ENCODE peak calls at places on chromosomes 6 and 20, in ten cellular contexts. One of them, this sample, is unnamed.

GRCh38 chr20:50680106-50680960 is 11.0 kb downstream of the RIPOR3 start:
- DNase-seq in activated CD4-positive, CD25-positive, alpha-beta regulatory T cell treated with anti-CD3 and anti-CD28 coated beads, Interleukin-2, amount 50 U/mL, for 72 hours: no peak
- DNase-seq in stimulated activated CD4-positive, alpha-beta T cell treated with anti-CD3 and anti-CD28 coated beads, Interleukin-4, amount 100 ng/mL, for 48 hours: no peak
- DNase-seq in glutamatergic neuron: no peak
- DNase-seq in RWPE1: no peak
- DNase-seq in NB4: no peak
- DNase-seq in effector CD4-positive, alpha-beta T cell: no peak
- DNase-seq in NCI-H446: no peak
- DNase-seq in lower leg skin: no peak
- DNase-seq in mammary epithelial cell: no peak
- DNase-seq in this sample: no peak

GRCh38 chr20:46712056-46712636 is 2.7 kb downstream of the SLC2A10 start:
- DNase-seq in activated CD4-positive, CD25-positive, alpha-beta regulatory T cell treated with anti-CD3 and anti-CD28 coated beads, Interleukin-2, amount 50 U/mL, for 72 hours: no peak
- DNase-seq in stimulated activated CD4-positive, alpha-beta T cell treated with anti-CD3 and anti-CD28 coated beads, Interleukin-4, amount 100 ng/mL, for 48 hours: no peak
- DNase-seq in glutamatergic neuron: no peak
- DNase-seq in RWPE1: no peak
- DNase-seq in NB4: no peak
- DNase-seq in effector CD4-positive, alpha-beta T cell: no peak
- DNase-seq in NCI-H446: no peak
- DNase-seq in lower leg skin: no peak
- DNase-seq in mammary epithelial cell: no peak
- DNase-seq in this sample: no peak

GRCh38 chr6:168318090-168318489 is 1.5 kb downstream of the DACT2 start:
- DNase-seq in activated CD4-positive, CD25-positive, alpha-beta regulatory T cell treated with anti-CD3 and anti-CD28 coated beads, Interleukin-2, amount 50 U/mL, for 72 hours: no peak
- DNase-seq in stimulated activated CD4-positive, alpha-beta T cell treated with anti-CD3 and anti-CD28 coated beads, Interleukin-4, amount 100 ng/mL, for 48 hours: no peak
- DNase-seq in glutamatergic neuron: no peak
- DNase-seq in RWPE1: no peak
- DNase-seq in NB4: no peak
- DNase-seq in effector CD4-positive, alpha-beta T cell: no peak
- DNase-seq in NCI-H446: no peak
- DNase-seq in lower leg skin: no peak
- DNase-seq in mammary epithelial cell: no peak
- DNase-seq in this sample: no peak

GRCh38 chr6:95186710-95187109 is 390.6 kb upstream of the MANEA start:
- DNase-seq in activated CD4-positive, CD25-positive, alpha-beta regulatory T cell treated with anti-CD3 and anti-CD28 coated beads, Interleukin-2, amount 50 U/mL, for 72 hours: no peak
- DNase-seq in stimulated activated CD4-positive, alpha-beta T cell treated with anti-CD3 and anti-CD28 coated beads, Interleukin-4, amount 100 ng/mL, for 48 hours: no peak
- DNase-seq in glutamatergic neuron: no peak
- DNase-seq in RWPE1: no peak
- DNase-seq in NB4: no peak
- DNase-seq in effector CD4-positive, alpha-beta T cell: no peak
- DNase-seq in NCI-H446: no peak
- DNase-seq in lower leg skin: no peak
- DNase-seq in mammary epithelial cell: no peak
- DNase-seq in this sample: no peak

GRCh38 chr6:3518356-3518841 is 61.5 kb upstream of the SLC22A23 start:
- DNase-seq in activated CD4-positive, CD25-positive, alpha-beta regulatory T cell treated with anti-CD3 and anti-CD28 coated beads, Interleukin-2, amount 50 U/mL, for 72 hours: no peak
- DNase-seq in stimulated activated CD4-positive, alpha-beta T cell treated with anti-CD3 and anti-CD28 coated beads, Interleukin-4, amount 100 ng/mL, for 48 hours: no peak
- DNase-seq in glutamatergic neuron: peak
- DNase-seq in RWPE1: peak
- DNase-seq in NB4: no peak
- DNase-seq in effector CD4-positive, alpha-beta T cell: no peak
- DNase-seq in NCI-H446: peak
- DNase-seq in lower leg skin: peak
- DNase-seq in mammary epithelial cell: peak
- DNase-seq in this sample: no peak

GRCh38 chr6:56432194-56432593 is 184.8 kb upstream of the COL21A1 start:
- DNase-seq in activated CD4-positive, CD25-positive, alpha-beta regulatory T cell treated with anti-CD3 and anti-CD28 coated beads, Interleukin-2, amount 50 U/mL, for 72 hours: no peak
- DNase-seq in stimulated activated CD4-positive, alpha-beta T cell treated with anti-CD3 and anti-CD28 coated beads, Interleukin-4, amount 100 ng/mL, for 48 hours: no peak
- DNase-seq in glutamatergic neuron: no peak
- DNase-seq in RWPE1: no peak
- DNase-seq in NB4: no peak
- DNase-seq in effector CD4-positive, alpha-beta T cell: no peak
- DNase-seq in NCI-H446: no peak
- DNase-seq in lower leg skin: no peak
- DNase-seq in mammary epithelial cell: no peak
- DNase-seq in this sample: no peak

GRCh38 chr20:709421-709820 is 33.8 kb upstream of the SCRT2 start:
- DNase-seq in activated CD4-positive, CD25-positive, alpha-beta regulatory T cell treated with anti-CD3 and anti-CD28 coated beads, Interleukin-2, amount 50 U/mL, for 72 hours: no peak
- DNase-seq in stimulated activated CD4-positive, alpha-beta T cell treated with anti-CD3 and anti-CD28 coated beads, Interleukin-4, amount 100 ng/mL, for 48 hours: no peak
- DNase-seq in glutamatergic neuron: no peak
- DNase-seq in RWPE1: no peak
- DNase-seq in NB4: no peak
- DNase-seq in effector CD4-positive, alpha-beta T cell: no peak
- DNase-seq in NCI-H446: no peak
- DNase-seq in lower leg skin: no peak
- DNase-seq in mammary epithelial cell: peak
- DNase-seq in this sample: no peak

GRCh38 chr20:62358728-62359490 is 8.2 kb downstream of the LAMA5 start:
- DNase-seq in activated CD4-positive, CD25-positive, alpha-beta regulatory T cell treated with anti-CD3 and anti-CD28 coated beads, Interleukin-2, amount 50 U/mL, for 72 hours: no peak
- DNase-seq in stimulated activated CD4-positive, alpha-beta T cell treated with anti-CD3 and anti-CD28 coated beads, Interleukin-4, amount 100 ng/mL, for 48 hours: no peak
- DNase-seq in glutamatergic neuron: peak
- DNase-seq in RWPE1: no peak
- DNase-seq in NB4: no peak
- DNase-seq in effector CD4-positive, alpha-beta T cell: no peak
- DNase-seq in NCI-H446: no peak
- DNase-seq in lower leg skin: no peak
- DNase-seq in mammary epithelial cell: no peak
- DNase-seq in this sample: no peak

GRCh38 chr6:90739802-90740201 is 152.9 kb upstream of the MAP3K7 start:
- DNase-seq in activated CD4-positive, CD25-positive, alpha-beta regulatory T cell treated with anti-CD3 and anti-CD28 coated beads, Interleukin-2, amount 50 U/mL, for 72 hours: no peak
- DNase-seq in stimulated activated CD4-positive, alpha-beta T cell treated with anti-CD3 and anti-CD28 coated beads, Interleukin-4, amount 100 ng/mL, for 48 hours: no peak
- DNase-seq in glutamatergic neuron: no peak
- DNase-seq in RWPE1: no peak
- DNase-seq in NB4: no peak
- DNase-seq in effector CD4-positive, alpha-beta T cell: no peak
- DNase-seq in NCI-H446: no peak
- DNase-seq in lower leg skin: no peak
- DNase-seq in mammary epithelial cell: no peak
- DNase-seq in this sample: no peak

GRCh38 chr6:157060440-157060949 is 262.8 kb downstream of the TMEM242 start:
- DNase-seq in activated CD4-positive, CD25-positive, alpha-beta regulatory T cell treated with anti-CD3 and anti-CD28 coated beads, Interleukin-2, amount 50 U/mL, for 72 hours: no peak
- DNase-seq in stimulated activated CD4-positive, alpha-beta T cell treated with anti-CD3 and anti-CD28 coated beads, Interleukin-4, amount 100 ng/mL, for 48 hours: no peak
- DNase-seq in glutamatergic neuron: no peak
- DNase-seq in RWPE1: no peak
- DNase-seq in NB4: no peak
- DNase-seq in effector CD4-positive, alpha-beta T cell: no peak
- DNase-seq in NCI-H446: no peak
- DNase-seq in lower leg skin: no peak
- DNase-seq in mammary epithelial cell: no peak
- DNase-seq in this sample: no peak

GRCh38 chr6:55925292-55925691 is 49.9 kb upstream of the BMP5 start:
- DNase-seq in activated CD4-positive, CD25-positive, alpha-beta regulatory T cell treated with anti-CD3 and anti-CD28 coated beads, Interleukin-2, amount 50 U/mL, for 72 hours: no peak
- DNase-seq in stimulated activated CD4-positive, alpha-beta T cell treated with anti-CD3 and anti-CD28 coated beads, Interleukin-4, amount 100 ng/mL, for 48 hours: no peak
- DNase-seq in glutamatergic neuron: no peak
- DNase-seq in RWPE1: peak
- DNase-seq in NB4: no peak
- DNase-seq in effector CD4-positive, alpha-beta T cell: no peak
- DNase-seq in NCI-H446: no peak
- DNase-seq in lower leg skin: no peak
- DNase-seq in mammary epithelial cell: peak
- DNase-seq in this sample: no peak

GRCh38 chr6:10140824-10141223 is 274.1 kb downstream of the TFAP2A start:
- DNase-seq in activated CD4-positive, CD25-positive, alpha-beta regulatory T cell treated with anti-CD3 and anti-CD28 coated beads, Interleukin-2, amount 50 U/mL, for 72 hours: no peak
- DNase-seq in stimulated activated CD4-positive, alpha-beta T cell treated with anti-CD3 and anti-CD28 coated beads, Interleukin-4, amount 100 ng/mL, for 48 hours: no peak
- DNase-seq in glutamatergic neuron: no peak
- DNase-seq in RWPE1: no peak
- DNase-seq in NB4: no peak
- DNase-seq in effector CD4-positive, alpha-beta T cell: no peak
- DNase-seq in NCI-H446: no peak
- DNase-seq in lower leg skin: no peak
- DNase-seq in mammary epithelial cell: peak
- DNase-seq in this sample: no peak

GRCh38 chr6:24614648-24615047 is 31.3 kb downstream of the KIAA0319 start:
- DNase-seq in activated CD4-positive, CD25-positive, alpha-beta regulatory T cell treated with anti-CD3 and anti-CD28 coated beads, Interleukin-2, amount 50 U/mL, for 72 hours: no peak
- DNase-seq in stimulated activated CD4-positive, alpha-beta T cell treated with anti-CD3 and anti-CD28 coated beads, Interleukin-4, amount 100 ng/mL, for 48 hours: no peak
- DNase-seq in glutamatergic neuron: no peak
- DNase-seq in RWPE1: no peak
- DNase-seq in NB4: no peak
- DNase-seq in effector CD4-positive, alpha-beta T cell: no peak
- DNase-seq in NCI-H446: no peak
- DNase-seq in lower leg skin: no peak
- DNase-seq in mammary epithelial cell: no peak
- DNase-seq in this sample: no peak

GRCh38 chr20:17612287-17612974 is 42.6 kb downstream of the DSTN start:
- DNase-seq in activated CD4-positive, CD25-positive, alpha-beta regulatory T cell treated with anti-CD3 and anti-CD28 coated beads, Interleukin-2, amount 50 U/mL, for 72 hours: peak
- DNase-seq in stimulated activated CD4-positive, alpha-beta T cell treated with anti-CD3 and anti-CD28 coated beads, Interleukin-4, amount 100 ng/mL, for 48 hours: no peak
- DNase-seq in glutamatergic neuron: peak
- DNase-seq in RWPE1: no peak
- DNase-seq in NB4: peak
- DNase-seq in effector CD4-positive, alpha-beta T cell: peak
- DNase-seq in NCI-H446: no peak
- DNase-seq in lower leg skin: peak
- DNase-seq in mammary epithelial cell: peak
- DNase-seq in this sample: peak

GRCh38 chr20:20211274-20211987 is 156.5 kb upstream of the INSM1 start:
- DNase-seq in activated CD4-positive, CD25-positive, alpha-beta regulatory T cell treated with anti-CD3 and anti-CD28 coated beads, Interleukin-2, amount 50 U/mL, for 72 hours: no peak
- DNase-seq in stimulated activated CD4-positive, alpha-beta T cell treated with anti-CD3 and anti-CD28 coated beads, Interleukin-4, amount 100 ng/mL, for 48 hours: no peak
- DNase-seq in glutamatergic neuron: no peak
- DNase-seq in RWPE1: no peak
- DNase-seq in NB4: no peak
- DNase-seq in effector CD4-positive, alpha-beta T cell: no peak
- DNase-seq in NCI-H446: no peak
- DNase-seq in lower leg skin: no peak
- DNase-seq in mammary epithelial cell: no peak
- DNase-seq in this sample: no peak

GRCh38 chr6:99393698-99394531 is at the start of gene COQ3:
- DNase-seq in activated CD4-positive, CD25-positive, alpha-beta regulatory T cell treated with anti-CD3 and anti-CD28 coated beads, Interleukin-2, amount 50 U/mL, for 72 hours: peak
- DNase-seq in stimulated activated CD4-positive, alpha-beta T cell treated with anti-CD3 and anti-CD28 coated beads, Interleukin-4, amount 100 ng/mL, for 48 hours: peak
- DNase-seq in glutamatergic neuron: peak
- DNase-seq in RWPE1: peak
- DNase-seq in NB4: peak
- DNase-seq in effector CD4-positive, alpha-beta T cell: peak
- DNase-seq in NCI-H446: peak
- DNase-seq in lower leg skin: peak
- DNase-seq in mammary epithelial cell: peak
- DNase-seq in this sample: peak

GRCh38 chr6:29336269-29336668 is 32.4 kb downstream of the OR5V1 start:
- DNase-seq in activated CD4-positive, CD25-positive, alpha-beta regulatory T cell treated with anti-CD3 and anti-CD28 coated beads, Interleukin-2, amount 50 U/mL, for 72 hours: no peak
- DNase-seq in stimulated activated CD4-positive, alpha-beta T cell treated with anti-CD3 and anti-CD28 coated beads, Interleukin-4, amount 100 ng/mL, for 48 hours: no peak
- DNase-seq in glutamatergic neuron: no peak
- DNase-seq in RWPE1: no peak
- DNase-seq in NB4: no peak
- DNase-seq in effector CD4-positive, alpha-beta T cell: no peak
- DNase-seq in NCI-H446: no peak
- DNase-seq in lower leg skin: no peak
- DNase-seq in mammary epithelial cell: no peak
- DNase-seq in this sample: no peak

GRCh38 chr6:80003841-80004198 is 629 bp upstream of the TTK start:
- DNase-seq in activated CD4-positive, CD25-positive, alpha-beta regulatory T cell treated with anti-CD3 and anti-CD28 coated beads, Interleukin-2, amount 50 U/mL, for 72 hours: no peak
- DNase-seq in stimulated activated CD4-positive, alpha-beta T cell treated with anti-CD3 and anti-CD28 coated beads, Interleukin-4, amount 100 ng/mL, for 48 hours: no peak
- DNase-seq in glutamatergic neuron: peak
- DNase-seq in RWPE1: no peak
- DNase-seq in NB4: peak
- DNase-seq in effector CD4-positive, alpha-beta T cell: peak
- DNase-seq in NCI-H446: peak
- DNase-seq in lower leg skin: peak
- DNase-seq in mammary epithelial cell: no peak
- DNase-seq in this sample: no peak

GRCh38 chr6:113457156-113457555 is 400.0 kb upstream of the MARCKS start:
- DNase-seq in activated CD4-positive, CD25-positive, alpha-beta regulatory T cell treated with anti-CD3 and anti-CD28 coated beads, Interleukin-2, amount 50 U/mL, for 72 hours: no peak
- DNase-seq in stimulated activated CD4-positive, alpha-beta T cell treated with anti-CD3 and anti-CD28 coated beads, Interleukin-4, amount 100 ng/mL, for 48 hours: no peak
- DNase-seq in glutamatergic neuron: no peak
- DNase-seq in RWPE1: no peak
- DNase-seq in NB4: no peak
- DNase-seq in effector CD4-positive, alpha-beta T cell: no peak
- DNase-seq in NCI-H446: no peak
- DNase-seq in lower leg skin: no peak
- DNase-seq in mammary epithelial cell: no peak
- DNase-seq in this sample: no peak

GRCh38 chr6:38818691-38819090 is 103.6 kb downstream of the DNAH8 start:
- DNase-seq in activated CD4-positive, CD25-positive, alpha-beta regulatory T cell treated with anti-CD3 and anti-CD28 coated beads, Interleukin-2, amount 50 U/mL, for 72 hours: no peak
- DNase-seq in stimulated activated CD4-positive, alpha-beta T cell treated with anti-CD3 and anti-CD28 coated beads, Interleukin-4, amount 100 ng/mL, for 48 hours: no peak
- DNase-seq in glutamatergic neuron: no peak
- DNase-seq in RWPE1: no peak
- DNase-seq in NB4: no peak
- DNase-seq in effector CD4-positive, alpha-beta T cell: no peak
- DNase-seq in NCI-H446: no peak
- DNase-seq in lower leg skin: no peak
- DNase-seq in mammary epithelial cell: no peak
- DNase-seq in this sample: no peak

GRCh38 chr6:45558858-45559257 is 181.1 kb upstream of the SUPT3H start:
- DNase-seq in activated CD4-positive, CD25-positive, alpha-beta regulatory T cell treated with anti-CD3 and anti-CD28 coated beads, Interleukin-2, amount 50 U/mL, for 72 hours: no peak
- DNase-seq in stimulated activated CD4-positive, alpha-beta T cell treated with anti-CD3 and anti-CD28 coated beads, Interleukin-4, amount 100 ng/mL, for 48 hours: no peak
- DNase-seq in glutamatergic neuron: no peak
- DNase-seq in RWPE1: no peak
- DNase-seq in NB4: no peak
- DNase-seq in effector CD4-positive, alpha-beta T cell: no peak
- DNase-seq in NCI-H446: no peak
- DNase-seq in lower leg skin: no peak
- DNase-seq in mammary epithelial cell: no peak
- DNase-seq in this sample: no peak

GRCh38 chr20:13487202-13487601 is 151.5 kb downstream of the TASP1 start:
- DNase-seq in activated CD4-positive, CD25-positive, alpha-beta regulatory T cell treated with anti-CD3 and anti-CD28 coated beads, Interleukin-2, amount 50 U/mL, for 72 hours: no peak
- DNase-seq in stimulated activated CD4-positive, alpha-beta T cell treated with anti-CD3 and anti-CD28 coated beads, Interleukin-4, amount 100 ng/mL, for 48 hours: no peak
- DNase-seq in glutamatergic neuron: no peak
- DNase-seq in RWPE1: no peak
- DNase-seq in NB4: no peak
- DNase-seq in effector CD4-positive, alpha-beta T cell: no peak
- DNase-seq in NCI-H446: no peak
- DNase-seq in lower leg skin: no peak
- DNase-seq in mammary epithelial cell: no peak
- DNase-seq in this sample: no peak

GRCh38 chr6:109091314-109092009 is 3.2 kb downstream of the SESN1 start:
- DNase-seq in activated CD4-positive, CD25-positive, alpha-beta regulatory T cell treated with anti-CD3 and anti-CD28 coated beads, Interleukin-2, amount 50 U/mL, for 72 hours: no peak
- DNase-seq in stimulated activated CD4-positive, alpha-beta T cell treated with anti-CD3 and anti-CD28 coated beads, Interleukin-4, amount 100 ng/mL, for 48 hours: no peak
- DNase-seq in glutamatergic neuron: no peak
- DNase-seq in RWPE1: no peak
- DNase-seq in NB4: no peak
- DNase-seq in effector CD4-positive, alpha-beta T cell: no peak
- DNase-seq in NCI-H446: no peak
- DNase-seq in lower leg skin: no peak
- DNase-seq in mammary epithelial cell: no peak
- DNase-seq in this sample: no peak

GRCh38 chr6:22444335-22444734 is 125.0 kb upstream of the HDGFL1 start:
- DNase-seq in activated CD4-positive, CD25-positive, alpha-beta regulatory T cell treated with anti-CD3 and anti-CD28 coated beads, Interleukin-2, amount 50 U/mL, for 72 hours: no peak
- DNase-seq in stimulated activated CD4-positive, alpha-beta T cell treated with anti-CD3 and anti-CD28 coated beads, Interleukin-4, amount 100 ng/mL, for 48 hours: no peak
- DNase-seq in glutamatergic neuron: no peak
- DNase-seq in RWPE1: no peak
- DNase-seq in NB4: no peak
- DNase-seq in effector CD4-positive, alpha-beta T cell: no peak
- DNase-seq in NCI-H446: no peak
- DNase-seq in lower leg skin: no peak
- DNase-seq in mammary epithelial cell: no peak
- DNase-seq in this sample: no peak

GRCh38 chr6:111653961-111654360 is 48.3 kb upstream of the TRAF3IP2 start:
- DNase-seq in activated CD4-positive, CD25-positive, alpha-beta regulatory T cell treated with anti-CD3 and anti-CD28 coated beads, Interleukin-2, amount 50 U/mL, for 72 hours: no peak
- DNase-seq in stimulated activated CD4-positive, alpha-beta T cell treated with anti-CD3 and anti-CD28 coated beads, Interleukin-4, amount 100 ng/mL, for 48 hours: no peak
- DNase-seq in glutamatergic neuron: no peak
- DNase-seq in RWPE1: no peak
- DNase-seq in NB4: no peak
- DNase-seq in effector CD4-positive, alpha-beta T cell: no peak
- DNase-seq in NCI-H446: no peak
- DNase-seq in lower leg skin: no peak
- DNase-seq in mammary epithelial cell: no peak
- DNase-seq in this sample: no peak

GRCh38 chr6:16331328-16332174 is 93.2 kb downstream of the GMPR start:
- DNase-seq in activated CD4-positive, CD25-positive, alpha-beta regulatory T cell treated with anti-CD3 and anti-CD28 coated beads, Interleukin-2, amount 50 U/mL, for 72 hours: peak
- DNase-seq in stimulated activated CD4-positive, alpha-beta T cell treated with anti-CD3 and anti-CD28 coated beads, Interleukin-4, amount 100 ng/mL, for 48 hours: peak
- DNase-seq in glutamatergic neuron: peak
- DNase-seq in RWPE1: peak
- DNase-seq in NB4: peak
- DNase-seq in effector CD4-positive, alpha-beta T cell: peak
- DNase-seq in NCI-H446: peak
- DNase-seq in lower leg skin: no peak
- DNase-seq in mammary epithelial cell: peak
- DNase-seq in this sample: peak

This sample was measured in T-cell.